ENCODE peak calls at places on chromosomes 11 and 22, in five cellular contexts. T is A673, H is BJ, W is PC-9, X is brain microvascular endothelial cell. K is an unnamed sample.

GRCh38 chr22:43268261-43268660 is 74.9 kb downstream of the SCUBE1 start:
- DNase-seq in T (no peak), H (no peak), W (no peak), X (no peak), K (no peak)

GRCh38 chr11:57871231-57871630 is 109.6 kb downstream of the CTNND1 start:
- DNase-seq in T (no peak), H (no peak), W (no peak), X (no peak), K (no peak)

GRCh38 chr22:37282385-37282677 is at the start of gene CYTH4:
- DNase-seq in T (no peak), H (no peak), W (peak; percentile 49), X (no peak), K (no peak)

GRCh38 chr11:18527512-18527911 is 770 bp upstream of the TSG101 start:
- DNase-seq in T (peak; percentile 18), H (peak; percentile 62), W (no peak), X (peak; percentile 2), K (no peak)

GRCh38 chr11:112485280-112485679 is 224.6 kb upstream of the PLET1 start:
- DNase-seq in T (no peak), H (no peak), W (no peak), X (no peak), K (no peak)

GRCh38 chr22:43136255-43136654 is 6.9 kb downstream of the MCAT start:
- DNase-seq in T (peak; percentile 62), H (no peak), W (peak; percentile 35), X (no peak), K (no peak)

GRCh38 chr11:35343033-35343598 is 76.2 kb downstream of the SLC1A2 start:
- DNase-seq in T (no peak), H (no peak), W (no peak), X (no peak), K (no peak)

GRCh38 chr11:57983211-57983610 is 40.5 kb upstream of the OR9Q1 start:
- DNase-seq in T (no peak), H (no peak), W (no peak), X (no peak), K (no peak)

GRCh38 chr22:44400763-44401060 is 88.0 kb upstream of the SHISAL1 start:
- DNase-seq in T (no peak), H (no peak), W (no peak), X (no peak), K (no peak)

GRCh38 chr11:86722041-86722440 is 49.6 kb upstream of the ME3 start:
- DNase-seq in T (no peak), H (no peak), W (no peak), X (no peak), K (no peak)

GRCh38 chr11:17930544-17931144 is 82.2 kb downstream of the SERGEF start:
- DNase-seq in T (peak; percentile 49), H (no peak), W (no peak), X (no peak), K (no peak)

GRCh38 chr11:23425379-23425778 is 565.1 kb upstream of the CCDC179 start:
- DNase-seq in T (no peak), H (peak; percentile 17), W (no peak), X (no peak), K (peak; percentile 1)

GRCh38 chr11:21552910-21553309 is 640.0 kb upstream of the ANO5 start:
- DNase-seq in T (no peak), H (no peak), W (no peak), X (no peak), K (no peak)

GRCh38 chr11:16613401-16614381 is 124.8 kb upstream of the C11orf58 start:
- DNase-seq in T (peak; percentile 93), H (no peak), W (peak; percentile 74), X (peak; percentile 81), K (peak; percentile 16)

DNA sequence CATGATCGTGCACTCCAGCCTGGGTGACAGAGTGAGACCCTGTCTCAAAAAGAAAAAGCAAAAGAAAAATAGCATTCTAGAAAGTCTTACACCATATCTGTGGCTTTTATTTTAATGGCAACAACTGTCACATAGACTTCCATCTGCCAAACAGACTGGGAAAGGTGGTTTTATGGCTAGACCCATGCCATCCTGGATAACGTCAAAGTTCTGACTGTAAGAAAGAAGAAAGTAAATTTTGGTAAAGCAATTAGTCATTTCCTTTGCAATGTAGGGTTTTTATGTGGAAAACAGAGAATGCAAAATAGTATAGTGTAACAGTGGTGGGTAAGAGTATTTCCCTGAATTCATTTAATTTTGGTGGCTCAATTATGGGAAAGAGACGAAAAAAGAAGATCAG is 75.5 kb upstream of the BARX2 start:
- DNase-seq in T (no peak), H (no peak), W (no peak), X (no peak), K (no peak)
- H3K4me3 ChIP-seq in T (no peak overlapping the region), H (no peak overlapping the region), W (no peak overlapping the region), X (no peak overlapping the region), K (no peak overlapping the region)

DNA sequence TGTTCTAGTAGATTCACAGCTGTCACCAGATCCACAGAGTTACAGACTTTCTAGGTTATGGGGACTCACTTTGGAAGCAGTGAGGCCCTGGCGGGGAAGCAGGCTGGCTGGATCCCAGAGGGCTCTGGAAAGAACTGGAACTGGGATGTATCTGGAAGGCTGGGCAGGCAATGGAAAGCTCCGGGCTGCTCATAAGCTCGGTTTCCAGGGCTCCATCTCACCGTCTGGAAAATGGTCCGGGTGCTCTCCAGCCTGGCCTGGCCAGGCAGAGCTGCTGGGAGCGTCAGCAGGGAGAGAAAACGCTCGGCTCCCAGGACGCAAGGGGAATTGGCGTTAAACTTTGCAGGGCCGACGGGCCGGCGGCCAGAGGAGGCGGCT is 339 bp upstream of the SEZ6L start:
- DNase-seq in T (no peak), H (no peak), W (no peak), X (no peak), K (no peak)
- H3K4me3 ChIP-seq in T (peak overlapping the region; percentile 38), H (no peak overlapping the region), W (no peak overlapping the region), X (no peak overlapping the region), K (peak overlapping the region; percentile 4)

GRCh38 chr11:68270334-68271022 is 1.3 kb downstream of the C11orf24 start:
- DNase-seq in T (no peak), H (no peak), W (no peak), X (no peak), K (no peak)
- H3K4me3 ChIP-seq in T (peak overlapping the region; percentile 86), H (peak overlapping the region; percentile 98), W (peak overlapping the region; percentile 77), X (peak overlapping the region; percentile 95), K (peak overlapping the region; percentile 64)

GRCh38 chr11:73660497-73661034 is 14.2 kb downstream of the PLEKHB1 start:
- DNase-seq in T (no peak), H (no peak), W (no peak), X (no peak), K (no peak)
- H3K4me3 ChIP-seq in T (peak overlapping the region; percentile 42), H (peak overlapping the region; percentile 40), W (no peak overlapping the region), X (peak overlapping the region; percentile 51), K (peak overlapping the region; percentile 45)

DNA sequence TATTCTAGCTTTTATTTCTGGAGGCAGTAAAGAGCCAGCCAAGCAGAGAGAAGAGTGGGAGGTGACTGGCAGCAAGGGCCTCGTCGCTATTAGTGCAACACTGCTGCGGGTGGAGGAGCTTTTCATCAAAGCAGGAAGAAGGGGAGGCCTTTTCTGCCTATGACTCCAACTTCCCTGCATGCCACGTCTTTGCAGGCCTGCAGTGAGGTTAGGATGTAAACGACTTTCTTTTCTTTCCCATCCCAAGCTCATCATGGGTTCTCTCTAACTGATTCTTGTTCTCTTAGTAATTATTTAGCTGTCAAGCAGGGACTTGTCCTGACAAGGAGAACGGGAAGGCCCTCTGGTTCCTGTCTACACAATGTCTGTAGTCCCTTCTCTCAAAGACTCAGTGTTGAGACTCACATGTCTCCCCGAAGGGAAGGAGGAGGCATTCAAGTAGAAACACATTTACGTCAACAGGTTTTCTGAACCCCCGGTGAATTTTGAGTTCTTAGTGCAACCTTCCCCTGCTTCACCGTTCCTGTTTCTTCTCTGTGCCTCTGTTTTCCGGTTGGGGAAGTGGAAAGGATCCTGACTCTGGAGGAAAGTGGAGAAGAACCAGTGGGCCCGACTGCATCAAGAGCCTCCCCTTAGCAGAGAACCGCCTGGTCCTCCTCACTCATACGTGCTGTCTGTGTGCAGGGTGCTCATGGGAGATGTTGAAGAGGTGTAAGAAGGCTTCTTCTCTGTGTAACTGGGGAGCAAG is 56.9 kb downstream of the PACS1 start:
- DNase-seq in T (peak; percentile 83), H (peak; percentile 20), W (peak; percentile 51), X (peak; percentile 73), K (peak; percentile 66)
- H3K4me3 ChIP-seq in T (peak overlapping the region; percentile 4), H (no peak overlapping the region), W (no peak overlapping the region), X (no peak overlapping the region), K (no peak overlapping the region)

GRCh38 chr11:13009476-13009920 is 382 bp downstream of the RASSF10 start:
- DNase-seq in T (no peak), H (no peak), W (no peak), X (no peak), K (no peak)
- H3K4me3 ChIP-seq in T (no peak overlapping the region), H (no peak overlapping the region), W (peak overlapping the region; percentile 55), X (peak overlapping the region; percentile 36), K (peak overlapping the region; percentile 25)

GRCh38 chr11:7485136-7485853 is at the start of gene OLFML1:
- DNase-seq in T (no peak), H (no peak), W (no peak), X (no peak), K (no peak)
- H3K4me3 ChIP-seq in T (no peak within 1 kb of the TSS), H (no peak within 1 kb of the TSS), W (no peak within 1 kb of the TSS), X (no peak within 1 kb of the TSS), K (no peak within 1 kb of the TSS)